ENCODE peak calls at places on chromosomes 12 and 14, in six cellular contexts. R is K562, I is H1, A is SK-N-SH, F is HepG2, H is GM12878. U is an unnamed sample.

GRCh38 chr12:88206636-88207035 is 64.5 kb downstream of the TMTC3 start:
- DNase-seq in H (no peak), F (no peak), A (no peak), R (no peak), I (no peak), U (peak; percentile 73)

GRCh38 chr14:22428681-22429315 is 160.2 kb downstream of the DAD1 start:
- DNase-seq in A (no peak), R (peak; percentile 23), H (no peak), I (no peak), F (no peak), U (peak; percentile 80)

GRCh38 chr12:121057794-121058193 is 18.7 kb upstream of the OASL start:
- DNase-seq in I (no peak), R (no peak), A (no peak), H (no peak), F (no peak), U (no peak)

GRCh38 chr14:63453443-63453936 is 89.7 kb downstream of the PPP2R5E start:
- DNase-seq in F (no peak), I (no peak), R (peak; percentile 58), A (no peak), H (no peak), U (no peak)

GRCh38 chr12:131885543-131886057 is 8.8 kb upstream of the ULK1 start:
- DNase-seq in H (no peak), R (no peak), I (no peak), F (no peak), A (no peak), U (no peak)

GRCh38 chr14:52327374-52328226 is 13.5 kb downstream of the PTGER2 start:
- DNase-seq in R (no peak), I (no peak), A (no peak), F (no peak), H (no peak), U (no peak)

GRCh38 chr14:104924421-104925213 is at the start of gene PLD4:
- DNase-seq in A (no peak), I (no peak), H (no peak), R (no peak), F (no peak), U (peak; percentile 79)

GRCh38 chr12:104736307-104736706 is 221.8 kb downstream of the SLC41A2 start:
- DNase-seq in H (no peak), F (no peak), R (no peak), A (peak; percentile 55), I (no peak), U (no peak)

GRCh38 chr12:108701779-108702435 is 29.4 kb downstream of the CORO1C start:
- DNase-seq in A (no peak), H (no peak), R (peak; percentile 68), F (no peak), I (no peak), U (no peak)

GRCh38 chr12:104673294-104674062 is 216.7 kb downstream of the CHST11 start:
- DNase-seq in F (no peak), H (no peak), A (peak; percentile 29), R (no peak), I (no peak), U (no peak)

GRCh38 chr12:103840399-103840880 is 594 bp downstream of the NT5DC3 start:
- DNase-seq in H (no peak), A (peak; percentile 74), R (peak; percentile 58), I (no peak), F (no peak), U (no peak)

GRCh38 chr12:59699408-59700144 is 103.7 kb downstream of the SLC16A7 start:
- DNase-seq in I (no peak), F (no peak), A (no peak), R (no peak), H (no peak), U (peak; percentile 30)

GRCh38 chr14:99733551-99734405 is 49.7 kb downstream of the CYP46A1 start:
- DNase-seq in F (no peak), I (no peak), H (no peak), R (no peak), A (no peak), U (no peak)

GRCh38 chr14:96243785-96244184 is 12.2 kb upstream of the BDKRB1 start:
- DNase-seq in A (no peak), H (no peak), I (no peak), R (no peak), F (no peak), U (no peak)

GRCh38 chr12:10551375-10551774 is 45.7 kb downstream of the EIF2S3B start:
- DNase-seq in H (no peak), I (no peak), A (peak; percentile 16), F (no peak), R (no peak), U (no peak)

GRCh38 chr12:85424581-85425348 is 144.7 kb downstream of the ALX1 start:
- DNase-seq in A (peak; percentile 19), F (peak; percentile 34), I (peak; percentile 55), R (peak; percentile 8), H (peak; percentile 15), U (peak; percentile 34)

GRCh38 chr14:58772061-58772604 is 134.4 kb downstream of the DACT1 start:
- DNase-seq in R (no peak), A (no peak), I (no peak), F (no peak), H (no peak), U (no peak)

GRCh38 chr12:12194206-12194605 is 72.6 kb downstream of the LRP6 start:
- DNase-seq in I (no peak), A (no peak), F (peak; percentile 28), R (no peak), H (no peak), U (no peak)

GRCh38 chr12:57401165-57401564 is 29.7 kb downstream of the R3HDM2 start:
- DNase-seq in A (no peak), H (no peak), I (peak; percentile 39), R (peak; percentile 17), F (no peak), U (no peak)

GRCh38 chr12:89235189-89235993 is 116.9 kb downstream of the DUSP6 start:
- DNase-seq in F (no peak), H (no peak), A (no peak), R (peak; percentile 23), I (no peak), U (no peak)

GRCh38 chr12:123892180-123892559 is 80.5 kb downstream of the CCDC92 start:
- DNase-seq in A (no peak), I (no peak), H (no peak), R (no peak), F (no peak), U (no peak)

GRCh38 chr14:77376380-77376770 is 519 bp downstream of the TMED8 start:
- DNase-seq in A (peak; percentile 69), H (no peak), R (peak; percentile 12), I (peak; percentile 64), F (no peak), U (peak; percentile 13)

GRCh38 chr12:12180575-12180974 is 86.3 kb downstream of the LRP6 start:
- DNase-seq in R (no peak), H (no peak), F (no peak), A (no peak), I (no peak), U (no peak)

GRCh38 chr12:96850676-96851075 is 56.4 kb upstream of the NEDD1 start:
- DNase-seq in H (no peak), R (no peak), I (no peak), A (no peak), F (no peak), U (no peak)

DNA sequence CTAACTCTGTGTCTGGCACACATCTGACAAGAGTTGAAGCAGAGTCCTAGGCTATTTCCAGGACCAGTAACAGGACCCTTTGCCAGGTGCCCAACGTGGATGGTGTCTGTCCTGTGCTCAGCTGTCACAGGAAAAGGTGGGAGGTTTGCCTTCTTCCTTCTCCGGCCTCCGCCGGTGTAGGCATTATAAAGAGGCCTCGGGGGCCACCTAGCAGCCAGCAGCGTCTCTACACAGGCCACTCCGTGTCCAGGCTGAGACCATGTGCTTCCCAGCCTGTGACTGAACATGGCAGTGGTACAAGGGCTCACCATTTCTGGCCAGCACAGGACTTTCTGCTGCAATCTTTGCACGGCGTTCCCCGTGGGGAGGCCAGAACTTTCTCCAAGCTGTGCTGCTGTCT is 60.7 kb upstream of the GPATCH2L start:
- DNase-seq in A (no peak), H (no peak), R (peak; percentile 66), I (no peak), F (peak; percentile 15), U (no peak)
- TF ChIP-seq GABPA in A (no peak), H (no peak), R (no peak), I (no peak), F (no peak), U (no peak)

GRCh38 chr12:754871-755562 is 2.6 kb downstream of the WNK1 start:
- DNase-seq in A (peak; percentile 58), R (peak; percentile 63), F (peak; percentile 70), I (no peak), H (no peak), U (peak; percentile 69)
- TF ChIP-seq GABPA in A (no peak), R (no peak), F (no peak), I (no peak), H (no peak), U (no peak)

GRCh38 chr12:5333096-5333495 is 98.8 kb upstream of the NTF3 start:
- DNase-seq in A (no peak), I (no peak), F (no peak), R (peak; percentile 36), H (no peak), U (no peak)

GRCh38 chr12:5329118-5329517 is 102.8 kb upstream of the NTF3 start:
- DNase-seq in F (no peak), H (no peak), R (no peak), I (no peak), A (no peak), U (no peak)

GRCh38 chr12:5332521-5332920 is 99.4 kb upstream of the NTF3 start:
- DNase-seq in R (no peak), H (no peak), F (no peak), A (no peak), I (no peak), U (no peak)

GRCh38 chr12:5328669-5329068 is 103.2 kb upstream of the NTF3 start:
- DNase-seq in R (no peak), H (no peak), A (no peak), F (no peak), I (no peak), U (no peak)
- TF ChIP-seq GABPA in R (no peak), H (no peak), A (no peak), F (no peak), I (no peak), U (no peak)

GRCh38 chr12:45612044-45612794 is 117.3 kb upstream of the ARID2 start:
- DNase-seq in R (no peak), F (no peak), A (no peak), H (no peak), I (no peak), U (no peak)

GRCh38 chr12:45613855-45614254 is 115.7 kb upstream of the ARID2 start:
- DNase-seq in I (no peak), F (no peak), A (no peak), H (no peak), R (no peak), U (no peak)

GRCh38 chr12:45615268-45615667 is 114.2 kb upstream of the ARID2 start:
- DNase-seq in F (no peak), H (no peak), R (no peak), I (no peak), A (peak; percentile 41), U (no peak)

GRCh38 chr12:45611495-45611894 is 118.0 kb upstream of the ARID2 start:
- DNase-seq in I (no peak), R (no peak), F (no peak), H (no peak), A (no peak), U (no peak)

DNA sequence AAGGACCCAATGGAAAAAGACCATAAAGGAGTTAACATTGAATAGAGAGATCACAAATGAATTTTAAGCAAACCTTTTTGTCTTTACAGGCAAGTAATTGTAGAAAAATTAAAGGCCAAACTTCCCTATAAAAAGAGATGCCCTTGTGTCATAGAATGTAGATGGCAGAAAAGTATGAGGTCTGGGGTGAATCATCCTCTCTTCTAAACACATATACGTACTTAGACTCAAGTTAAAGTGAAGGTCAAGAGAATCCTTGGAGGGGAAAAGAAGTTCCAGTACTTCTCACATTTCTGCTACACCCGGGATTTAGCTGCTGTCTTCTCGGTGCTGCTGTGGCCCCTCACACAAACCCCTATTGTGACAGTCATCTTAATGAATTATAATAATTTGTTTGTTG is 116.2 kb upstream of the ARID2 start:
- DNase-seq in H (no peak), R (no peak), A (no peak), F (no peak), I (no peak), U (no peak)
- TF ChIP-seq GABPA in H (no peak), R (no peak), A (no peak), F (no peak), I (no peak), U (no peak)

U was measured in HL-60.